ENCODE peak calls at places on chromosomes 13 and 19, in eight cellular contexts. I is heart left ventricle; X is CD8-positive, alpha-beta T cell; U is heart right ventricle; P is lower lobe of right lung; Y is gastrocnemius medialis; K is PC-3; Z is WTC11. B is an unnamed sample.

GRCh38 chr13:28034256-28034655 is 45.8 kb upstream of the URAD start:
- ATAC-seq in I (no peak), X (no peak), U (no peak), P (no peak), Y (no peak), K (no peak), Z (no peak), B (no peak)

GRCh38 chr19:7505288-7505681 is 10.6 kb upstream of the ZNF358 start:
- ATAC-seq in I (no peak), X (no peak), U (no peak), P (no peak), Y (no peak), K (no peak), Z (no peak), B (no peak)

GRCh38 chr19:18868380-18869230 is 27.4 kb downstream of the CERS1 start:
- ATAC-seq in I (no peak), X (no peak), U (no peak), P (no peak), Y (no peak), K (no peak), Z (no peak), B (no peak)

GRCh38 chr13:51066091-51066831 is 44.8 kb downstream of the C13orf42 start:
- ATAC-seq in I (peak), X (no peak), U (peak), P (no peak), Y (peak), K (peak), Z (no peak), B (peak)

GRCh38 chr19:31831421-31831820 is 482.2 kb upstream of the TSHZ3 start:
- ATAC-seq in I (no peak), X (no peak), U (no peak), P (no peak), Y (no peak), K (no peak), Z (no peak), B (no peak)

GRCh38 chr19:38699027-38699346 is 45.3 kb downstream of the CAPN12 start:
- ATAC-seq in I (no peak), X (no peak), U (no peak), P (no peak), Y (no peak), K (no peak), Z (no peak), B (no peak)

GRCh38 chr13:111390522-111391270 is 70.3 kb downstream of the TEX29 start:
- ATAC-seq in I (no peak), X (no peak), U (no peak), P (no peak), Y (no peak), K (no peak), Z (no peak), B (no peak)

GRCh38 chr13:48511621-48512232 is 21.2 kb downstream of the RCBTB2 start:
- ATAC-seq in I (peak), X (no peak), U (no peak), P (no peak), Y (peak), K (no peak), Z (no peak), B (no peak)

GRCh38 chr19:47310819-47311218 is 1.2 kb downstream of the C5AR1 start:
- ATAC-seq in I (peak), X (no peak), U (peak), P (peak), Y (no peak), K (no peak), Z (no peak), B (no peak)

GRCh38 chr13:75961911-75962310 is 325.8 kb downstream of the LMO7 start:
- ATAC-seq in I (no peak), X (no peak), U (no peak), P (no peak), Y (no peak), K (no peak), Z (no peak), B (no peak)

GRCh38 chr13:91302070-91302469 is 45.4 kb upstream of the MIR17HG start:
- ATAC-seq in I (no peak), X (no peak), U (no peak), P (no peak), Y (no peak), K (no peak), Z (no peak), B (no peak)

GRCh38 chr13:30394798-30395191 is 27.5 kb upstream of the UBE2L5 start:
- ATAC-seq in I (peak), X (peak), U (peak), P (peak), Y (peak), K (peak), Z (no peak), B (no peak)

GRCh38 chr19:31882709-31883108 is 462.7 kb upstream of the ZNF507 start:
- ATAC-seq in I (no peak), X (no peak), U (no peak), P (no peak), Y (no peak), K (no peak), Z (no peak), B (no peak)

GRCh38 chr13:106597190-106597589 is 29.3 kb upstream of the ARGLU1 start:
- ATAC-seq in I (peak), X (no peak), U (peak), P (no peak), Y (peak), K (no peak), Z (no peak), B (peak)

GRCh38 chr19:6212403-6213265 is 67.1 kb downstream of the MLLT1 start:
- ATAC-seq in I (no peak), X (no peak), U (no peak), P (no peak), Y (no peak), K (no peak), Z (no peak), B (no peak)

GRCh38 chr19:13599681-13600080 is 93.4 kb upstream of the CACNA1A start:
- ATAC-seq in I (no peak), X (no peak), U (no peak), P (no peak), Y (no peak), K (no peak), Z (no peak), B (no peak)

GRCh38 chr13:91739751-91740150 is 341.3 kb downstream of the GPC5 start:
- ATAC-seq in I (no peak), X (no peak), U (no peak), P (no peak), Y (no peak), K (no peak), Z (peak), B (no peak)

GRCh38 chr13:60163525-60164471 is at the start of gene DIAPH3:
- ATAC-seq in I (peak), X (peak), U (peak), P (peak), Y (peak), K (peak), Z (peak), B (peak)

GRCh38 chr19:14472202-14472961 is 2.8 kb downstream of the PTGER1 start:
- ATAC-seq in I (peak), X (peak), U (peak), P (peak), Y (peak), K (peak), Z (peak), B (peak)

GRCh38 chr13:69226427-69226826 is 881.2 kb upstream of the ATXN8OS start:
- ATAC-seq in I (no peak), X (no peak), U (no peak), P (no peak), Y (no peak), K (no peak), Z (no peak), B (no peak)

GRCh38 chr13:20700288-20700687 is 3.2 kb upstream of the IL17D start:
- ATAC-seq in I (no peak), X (no peak), U (no peak), P (no peak), Y (no peak), K (no peak), Z (no peak), B (no peak)

GRCh38 chr19:58491393-58491792 is 15.2 kb downstream of the ZNF446 start:
- ATAC-seq in I (no peak), X (no peak), U (no peak), P (no peak), Y (no peak), K (no peak), Z (no peak), B (no peak)

GRCh38 chr19:30092721-30093569 is 150.9 kb downstream of the URI1 start:
- ATAC-seq in I (no peak), X (no peak), U (peak), P (no peak), Y (no peak), K (no peak), Z (no peak), B (no peak)

GRCh38 chr19:34773555-34773864 is 495 bp upstream of the ZNF599 start:
- ATAC-seq in I (no peak), X (no peak), U (no peak), P (no peak), Y (no peak), K (no peak), Z (no peak), B (no peak)

GRCh38 chr13:110158201-110158600 is 148.8 kb downstream of the COL4A1 start:
- ATAC-seq in I (peak), X (no peak), U (peak), P (no peak), Y (no peak), K (no peak), Z (no peak), B (no peak)

GRCh38 chr13:79258489-79258888 is 147.6 kb downstream of the RBM26 start:
- ATAC-seq in I (no peak), X (no peak), U (no peak), P (no peak), Y (no peak), K (no peak), Z (no peak), B (no peak)

GRCh38 chr19:1508507-1508856 is 4.3 kb downstream of the ADAMTSL5 start:
- ATAC-seq in I (no peak), X (no peak), U (no peak), P (no peak), Y (no peak), K (no peak), Z (no peak), B (no peak)

GRCh38 chr13:60417734-60418133 is 20.7 kb downstream of the TDRD3 start:
- ATAC-seq in I (no peak), X (no peak), U (no peak), P (no peak), Y (no peak), K (no peak), Z (no peak), B (no peak)

GRCh38 chr13:99523838-99524237 is 22.6 kb downstream of the TM9SF2 start:
- ATAC-seq in I (no peak), X (no peak), U (no peak), P (no peak), Y (no peak), K (no peak), Z (no peak), B (no peak)

GRCh38 chr19:51644636-51645271 is 1.9 kb downstream of the SIGLEC14 start:
- ATAC-seq in I (peak), X (no peak), U (no peak), P (peak), Y (no peak), K (no peak), Z (no peak), B (no peak)

GRCh38 chr13:46961719-46962118 is 64.9 kb upstream of the HTR2A start:
- ATAC-seq in I (no peak), X (no peak), U (peak), P (peak), Y (no peak), K (peak), Z (no peak), B (peak)

GRCh38 chr19:57319869-57320179 is 448 bp upstream of the ZNF543 start:
- ATAC-seq in I (peak), X (no peak), U (peak), P (peak), Y (peak), K (peak), Z (no peak), B (peak)

GRCh38 chr13:40539954-40540706 is 126.3 kb downstream of the FOXO1 start:
- ATAC-seq in I (peak), X (no peak), U (peak), P (peak), Y (no peak), K (peak), Z (peak), B (peak)

GRCh38 chr13:71525004-71525403 is 342.0 kb downstream of the DACH1 start:
- ATAC-seq in I (no peak), X (no peak), U (no peak), P (no peak), Y (no peak), K (no peak), Z (no peak), B (no peak)

GRCh38 chr19:15241259-15241658 is 9.0 kb upstream of the EPHX3 start:
- ATAC-seq in I (no peak), X (no peak), U (no peak), P (no peak), Y (no peak), K (peak), Z (no peak), B (no peak)

GRCh38 chr19:30669329-30670010 is 297.3 kb downstream of the ZNF536 start:
- ATAC-seq in I (peak), X (no peak), U (peak), P (peak), Y (no peak), K (peak), Z (peak), B (no peak)

GRCh38 chr19:49912965-49913685 is 15.9 kb upstream of the ATF5 start:
- ATAC-seq in I (no peak), X (no peak), U (no peak), P (peak), Y (no peak), K (no peak), Z (peak), B (peak)
- TF ChIP-seq CTCF in I (no peak), X (no peak), U (no peak), P (no peak), Y (no peak), K (no peak), Z (no peak), B (no peak)

GRCh38 chr13:44561352-44561751 is 14.8 kb downstream of the TSC22D1 start:
- ATAC-seq in I (no peak), X (no peak), U (no peak), P (no peak), Y (no peak), K (no peak), Z (no peak), B (no peak)

GRCh38 chr13:44555207-44555606 is 20.9 kb downstream of the TSC22D1 start:
- ATAC-seq in I (no peak), X (no peak), U (no peak), P (no peak), Y (peak), K (no peak), Z (no peak), B (no peak)

GRCh38 chr13:44557986-44558385 is 18.1 kb downstream of the TSC22D1 start:
- ATAC-seq in I (no peak), X (no peak), U (no peak), P (no peak), Y (no peak), K (no peak), Z (no peak), B (no peak)
- TF ChIP-seq CTCF in I (no peak), X (no peak), U (no peak), P (no peak), Y (no peak), K (no peak), Z (no peak), B (no peak)

GRCh38 chr19:54114340-54114826 is 1.1 kb downstream of the TFPT start:
- ATAC-seq in I (peak), X (peak), U (peak), P (peak), Y (no peak), K (peak), Z (peak), B (no peak)
- TF ChIP-seq CTCF in I (no peak), X (no peak), U (no peak), P (no peak), Y (no peak), K (no peak), Z (no peak), B (no peak)

DNA sequence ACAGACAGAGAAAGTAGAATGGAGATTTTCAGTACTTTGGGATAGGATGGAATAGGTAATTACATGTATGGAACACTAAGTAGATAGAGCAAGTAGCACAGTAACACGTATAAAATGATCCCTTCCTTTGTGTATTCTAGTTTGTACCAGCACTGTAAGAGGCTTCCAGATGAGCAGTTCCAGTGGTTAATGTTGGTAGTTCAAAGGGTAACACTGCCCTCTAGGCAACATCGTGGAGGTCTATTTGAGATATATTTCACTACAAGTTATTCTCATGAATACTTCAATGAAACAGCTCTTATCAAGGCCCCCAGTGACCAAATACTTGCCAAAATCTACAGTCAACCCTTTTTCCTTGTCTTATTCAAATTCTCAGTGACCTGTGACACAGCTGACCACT is 13.5 kb upstream of the ZNF563 start:
- ATAC-seq in I (no peak), X (peak), U (no peak), P (no peak), Y (no peak), K (no peak), Z (peak), B (no peak)
- TF ChIP-seq CTCF in I (no peak), X (no peak), U (no peak), P (peak), Y (no peak), K (no peak), Z (no peak), B (no peak)

DNA sequence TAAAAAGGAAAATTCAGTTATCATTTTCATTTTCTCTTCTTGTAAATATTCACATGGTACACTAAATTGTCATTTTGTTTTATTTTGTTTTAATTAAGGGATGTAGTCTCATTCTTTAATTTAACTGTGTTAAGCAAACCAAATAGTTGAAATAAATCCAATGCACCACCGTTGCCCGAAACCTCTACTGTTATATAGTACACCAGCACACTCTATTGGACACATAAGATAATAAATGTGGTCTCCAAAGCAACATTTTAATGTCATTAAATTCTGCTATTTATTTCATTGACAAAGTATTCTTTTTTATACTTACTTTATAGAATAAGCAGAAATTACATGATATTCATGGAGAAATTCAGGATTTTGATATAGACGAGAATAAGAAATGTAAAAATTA is 156.4 kb upstream of the FREM2 start:
- ATAC-seq in I (no peak), X (no peak), U (no peak), P (no peak), Y (no peak), K (peak), Z (no peak), B (no peak)
- TF ChIP-seq CTCF in I (peak), X (no peak), U (no peak), P (no peak), Y (peak), K (peak), Z (no peak), B (no peak)

DNA sequence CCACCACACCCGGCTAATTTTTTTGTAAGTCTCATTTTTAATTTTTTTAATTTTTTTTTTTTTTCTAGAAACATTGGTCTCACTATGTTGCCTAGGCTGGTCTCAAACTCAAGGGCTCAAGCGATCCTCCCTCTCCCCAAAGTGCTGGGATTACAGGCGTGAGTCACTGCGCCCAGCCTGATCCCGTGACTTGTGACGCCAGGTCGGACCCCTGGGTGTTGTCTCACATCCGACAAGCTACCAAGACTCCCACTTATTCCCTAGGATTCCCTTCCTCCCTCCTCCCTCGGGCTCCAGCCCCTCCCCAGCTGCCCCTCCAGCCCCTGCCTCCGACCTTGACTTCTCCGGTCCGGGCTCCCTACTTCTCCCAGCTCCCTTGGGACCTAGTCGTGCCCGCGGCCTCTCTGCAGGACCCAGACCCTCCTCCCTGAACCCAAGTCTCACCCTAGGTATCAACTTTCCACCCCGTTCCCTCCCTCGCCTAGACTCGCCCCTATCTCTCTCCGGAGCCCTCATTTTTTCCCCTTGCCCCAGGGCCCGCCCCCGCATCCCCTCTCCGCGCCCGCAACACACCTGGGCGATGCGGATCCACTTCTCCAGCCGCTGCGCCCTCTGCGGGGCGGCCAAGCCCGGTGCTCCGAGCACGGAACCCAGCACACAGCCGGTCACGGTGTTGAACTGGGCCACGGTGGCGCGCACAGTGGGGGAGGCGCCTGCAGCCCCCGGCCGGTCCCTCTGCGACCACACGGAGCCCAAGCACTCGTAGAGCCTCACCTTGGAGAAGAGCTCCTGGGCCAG is 13.1 kb downstream of the RGL3 start:
- ATAC-seq in I (peak), X (peak), U (peak), P (peak), Y (no peak), K (no peak), Z (peak), B (no peak)
- TF ChIP-seq CTCF in I (peak), X (no peak), U (no peak), P (peak), Y (no peak), K (no peak), Z (no peak), B (peak)

DNA sequence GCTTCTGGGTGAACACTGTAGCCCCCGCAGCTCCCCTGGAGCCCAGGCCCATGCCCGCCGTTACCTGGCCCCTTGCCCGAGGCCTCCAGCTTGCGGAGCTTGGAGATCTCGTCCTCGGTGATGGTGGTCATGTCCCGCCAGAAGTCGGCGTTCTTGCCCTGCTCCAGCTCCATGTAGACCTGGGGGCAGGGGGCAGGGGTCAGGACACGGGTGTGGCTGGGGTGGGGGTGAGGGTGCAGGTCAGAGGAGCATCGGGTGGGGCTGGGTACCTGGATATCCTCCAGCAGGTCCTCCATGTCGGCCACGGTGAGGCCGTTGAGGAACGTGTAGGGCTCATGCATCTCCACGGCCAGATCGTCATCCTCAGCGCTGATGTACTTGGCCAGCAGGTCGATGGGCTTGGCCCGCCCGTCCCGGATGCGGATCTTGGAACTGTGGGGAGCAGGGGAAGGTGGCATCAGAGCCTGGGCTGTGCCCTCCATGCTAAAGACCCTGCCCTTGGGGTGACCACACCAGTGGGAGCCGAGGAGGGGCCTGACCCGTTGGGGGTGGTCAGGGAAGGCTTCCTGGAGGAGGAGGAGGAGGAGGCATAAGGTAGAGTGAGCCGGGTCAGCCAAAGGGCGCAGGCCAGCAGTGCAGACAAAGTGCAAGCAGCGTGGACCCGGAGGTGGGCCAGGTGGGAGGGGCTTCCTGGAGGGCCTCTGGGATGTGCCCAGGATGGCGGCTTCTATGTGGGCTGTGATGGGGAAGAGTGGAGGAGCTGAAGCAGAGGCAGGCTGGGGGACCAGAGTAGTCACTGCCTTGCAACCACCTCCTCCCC is 7.6 kb downstream of the CACTIN start:
- ATAC-seq in I (no peak), X (no peak), U (no peak), P (no peak), Y (no peak), K (no peak), Z (no peak), B (no peak)
- TF ChIP-seq CTCF in I (peak), X (peak), U (no peak), P (no peak), Y (no peak), K (peak), Z (peak), B (no peak)

GRCh38 chr19:40533508-40533907 is 43.2 kb upstream of the SHKBP1 start:
- ATAC-seq in I (no peak), X (no peak), U (no peak), P (no peak), Y (no peak), K (no peak), Z (no peak), B (no peak)
- TF ChIP-seq CTCF in I (no peak), X (no peak), U (no peak), P (no peak), Y (no peak), K (peak), Z (no peak), B (no peak)

GRCh38 chr13:89061821-89062220 is 1390.7 kb downstream of the SLITRK5 start:
- ATAC-seq in I (no peak), X (no peak), U (no peak), P (no peak), Y (no peak), K (peak), Z (peak), B (no peak)
- TF ChIP-seq CTCF in I (no peak), X (no peak), U (no peak), P (no peak), Y (no peak), K (no peak), Z (no peak), B (no peak)